ENCODE peak calls at places on chromosomes 11 and 22, in seven cellular contexts. One of them, this sample, is unnamed.

GRCh38 chr22:29060251-29060650 is 1.4 kb downstream of the C22orf31 start:
- ATAC-seq in upper lobe of right lung: no peak
- ATAC-seq in gastrocnemius medialis: no peak
- ATAC-seq in HepG2: peak; percentile 18
- ATAC-seq in activated naive CD8-positive, alpha-beta T cell treated with anti-CD3 and anti-CD28 coated beads, Interleukin-2, amount 10 ng/mL, durations not matched to agents 7 days and 5 days: no peak
- ATAC-seq in T-helper 17 cell: no peak
- ATAC-seq in right lobe of liver: no peak
- ATAC-seq in this sample: no peak

GRCh38 chr11:131615611-131616010 is 245.2 kb downstream of the NTM start:
- ATAC-seq in upper lobe of right lung: no peak
- ATAC-seq in gastrocnemius medialis: no peak
- ATAC-seq in HepG2: no peak
- ATAC-seq in activated naive CD8-positive, alpha-beta T cell treated with anti-CD3 and anti-CD28 coated beads, Interleukin-2, amount 10 ng/mL, durations not matched to agents 7 days and 5 days: no peak
- ATAC-seq in T-helper 17 cell: no peak
- ATAC-seq in right lobe of liver: no peak
- ATAC-seq in this sample: no peak

GRCh38 chr11:31096191-31096590 is 273.3 kb downstream of the DCDC1 start:
- ATAC-seq in upper lobe of right lung: no peak
- ATAC-seq in gastrocnemius medialis: no peak
- ATAC-seq in HepG2: no peak
- ATAC-seq in activated naive CD8-positive, alpha-beta T cell treated with anti-CD3 and anti-CD28 coated beads, Interleukin-2, amount 10 ng/mL, durations not matched to agents 7 days and 5 days: no peak
- ATAC-seq in T-helper 17 cell: no peak
- ATAC-seq in right lobe of liver: no peak
- ATAC-seq in this sample: no peak

GRCh38 chr11:8707541-8708270 is 25.1 kb downstream of the RPL27A start:
- ATAC-seq in upper lobe of right lung: no peak
- ATAC-seq in gastrocnemius medialis: peak; percentile 82
- ATAC-seq in HepG2: no peak
- ATAC-seq in activated naive CD8-positive, alpha-beta T cell treated with anti-CD3 and anti-CD28 coated beads, Interleukin-2, amount 10 ng/mL, durations not matched to agents 7 days and 5 days: no peak
- ATAC-seq in T-helper 17 cell: no peak
- ATAC-seq in right lobe of liver: no peak
- ATAC-seq in this sample: peak; percentile 12

GRCh38 chr11:18151581-18151980 is 19.2 kb downstream of the MRGPRX3 start:
- ATAC-seq in upper lobe of right lung: peak; percentile 71
- ATAC-seq in gastrocnemius medialis: no peak
- ATAC-seq in HepG2: no peak
- ATAC-seq in activated naive CD8-positive, alpha-beta T cell treated with anti-CD3 and anti-CD28 coated beads, Interleukin-2, amount 10 ng/mL, durations not matched to agents 7 days and 5 days: no peak
- ATAC-seq in T-helper 17 cell: no peak
- ATAC-seq in right lobe of liver: no peak
- ATAC-seq in this sample: no peak

GRCh38 chr11:110989734-110990133 is 255.8 kb upstream of the POU2AF2 start:
- ATAC-seq in upper lobe of right lung: peak; percentile 65
- ATAC-seq in gastrocnemius medialis: peak; percentile 95
- ATAC-seq in HepG2: no peak
- ATAC-seq in activated naive CD8-positive, alpha-beta T cell treated with anti-CD3 and anti-CD28 coated beads, Interleukin-2, amount 10 ng/mL, durations not matched to agents 7 days and 5 days: no peak
- ATAC-seq in T-helper 17 cell: no peak
- ATAC-seq in right lobe of liver: peak; percentile 91
- ATAC-seq in this sample: no peak

GRCh38 chr11:134532176-134532920 is 120.3 kb upstream of the B3GAT1 start:
- ATAC-seq in upper lobe of right lung: no peak
- ATAC-seq in gastrocnemius medialis: no peak
- ATAC-seq in HepG2: no peak
- ATAC-seq in activated naive CD8-positive, alpha-beta T cell treated with anti-CD3 and anti-CD28 coated beads, Interleukin-2, amount 10 ng/mL, durations not matched to agents 7 days and 5 days: no peak
- ATAC-seq in T-helper 17 cell: no peak
- ATAC-seq in right lobe of liver: no peak
- ATAC-seq in this sample: no peak

GRCh38 chr11:2666828-2667570 is 32.8 kb downstream of the KCNQ1OT1 start:
- ATAC-seq in upper lobe of right lung: no peak
- ATAC-seq in gastrocnemius medialis: no peak
- ATAC-seq in HepG2: no peak
- ATAC-seq in activated naive CD8-positive, alpha-beta T cell treated with anti-CD3 and anti-CD28 coated beads, Interleukin-2, amount 10 ng/mL, durations not matched to agents 7 days and 5 days: no peak
- ATAC-seq in T-helper 17 cell: no peak
- ATAC-seq in right lobe of liver: no peak
- ATAC-seq in this sample: no peak

GRCh38 chr22:18114976-18115652 is 4.5 kb downstream of the TUBA8 start:
- ATAC-seq in upper lobe of right lung: no peak
- ATAC-seq in gastrocnemius medialis: no peak
- ATAC-seq in HepG2: no peak
- ATAC-seq in activated naive CD8-positive, alpha-beta T cell treated with anti-CD3 and anti-CD28 coated beads, Interleukin-2, amount 10 ng/mL, durations not matched to agents 7 days and 5 days: no peak
- ATAC-seq in T-helper 17 cell: no peak
- ATAC-seq in right lobe of liver: no peak
- ATAC-seq in this sample: no peak

GRCh38 chr22:30132290-30132996 is 52.2 kb downstream of the HORMAD2 start:
- ATAC-seq in upper lobe of right lung: no peak
- ATAC-seq in gastrocnemius medialis: no peak
- ATAC-seq in HepG2: no peak
- ATAC-seq in activated naive CD8-positive, alpha-beta T cell treated with anti-CD3 and anti-CD28 coated beads, Interleukin-2, amount 10 ng/mL, durations not matched to agents 7 days and 5 days: no peak
- ATAC-seq in T-helper 17 cell: no peak
- ATAC-seq in right lobe of liver: no peak
- ATAC-seq in this sample: no peak

GRCh38 chr22:32781695-32782094 is 19.8 kb upstream of the TIMP3 start:
- ATAC-seq in upper lobe of right lung: no peak
- ATAC-seq in gastrocnemius medialis: no peak
- ATAC-seq in HepG2: no peak
- ATAC-seq in activated naive CD8-positive, alpha-beta T cell treated with anti-CD3 and anti-CD28 coated beads, Interleukin-2, amount 10 ng/mL, durations not matched to agents 7 days and 5 days: no peak
- ATAC-seq in T-helper 17 cell: no peak
- ATAC-seq in right lobe of liver: no peak
- ATAC-seq in this sample: no peak

GRCh38 chr11:132658004-132658403 is 874.3 kb downstream of the OPCML start:
- ATAC-seq in upper lobe of right lung: peak; percentile 97
- ATAC-seq in gastrocnemius medialis: no peak
- ATAC-seq in HepG2: no peak
- ATAC-seq in activated naive CD8-positive, alpha-beta T cell treated with anti-CD3 and anti-CD28 coated beads, Interleukin-2, amount 10 ng/mL, durations not matched to agents 7 days and 5 days: no peak
- ATAC-seq in T-helper 17 cell: no peak
- ATAC-seq in right lobe of liver: no peak
- ATAC-seq in this sample: no peak

GRCh38 chr22:45129703-45130524 is 33.8 kb upstream of the NUP50 start:
- ATAC-seq in upper lobe of right lung: no peak
- ATAC-seq in gastrocnemius medialis: no peak
- ATAC-seq in HepG2: no peak
- ATAC-seq in activated naive CD8-positive, alpha-beta T cell treated with anti-CD3 and anti-CD28 coated beads, Interleukin-2, amount 10 ng/mL, durations not matched to agents 7 days and 5 days: peak; percentile 77
- ATAC-seq in T-helper 17 cell: no peak
- ATAC-seq in right lobe of liver: no peak
- ATAC-seq in this sample: peak; percentile 81

GRCh38 chr11:128627666-128628342 is 40.4 kb upstream of the ETS1 start:
- ATAC-seq in upper lobe of right lung: no peak
- ATAC-seq in gastrocnemius medialis: no peak
- ATAC-seq in HepG2: no peak
- ATAC-seq in activated naive CD8-positive, alpha-beta T cell treated with anti-CD3 and anti-CD28 coated beads, Interleukin-2, amount 10 ng/mL, durations not matched to agents 7 days and 5 days: peak; percentile 34
- ATAC-seq in T-helper 17 cell: no peak
- ATAC-seq in right lobe of liver: no peak
- ATAC-seq in this sample: no peak

GRCh38 chr22:42379961-42380537 is 52.2 kb downstream of the NFAM1 start:
- ATAC-seq in upper lobe of right lung: no peak
- ATAC-seq in gastrocnemius medialis: no peak
- ATAC-seq in HepG2: no peak
- ATAC-seq in activated naive CD8-positive, alpha-beta T cell treated with anti-CD3 and anti-CD28 coated beads, Interleukin-2, amount 10 ng/mL, durations not matched to agents 7 days and 5 days: no peak
- ATAC-seq in T-helper 17 cell: no peak
- ATAC-seq in right lobe of liver: no peak
- ATAC-seq in this sample: no peak

GRCh38 chr11:90845126-90845525 is 622.3 kb upstream of the CHORDC1 start:
- ATAC-seq in upper lobe of right lung: no peak
- ATAC-seq in gastrocnemius medialis: no peak
- ATAC-seq in HepG2: no peak
- ATAC-seq in activated naive CD8-positive, alpha-beta T cell treated with anti-CD3 and anti-CD28 coated beads, Interleukin-2, amount 10 ng/mL, durations not matched to agents 7 days and 5 days: no peak
- ATAC-seq in T-helper 17 cell: no peak
- ATAC-seq in right lobe of liver: no peak
- ATAC-seq in this sample: no peak

GRCh38 chr11:117096140-117096972 is 1.9 kb downstream of the SIK3 start:
- ATAC-seq in upper lobe of right lung: no peak
- ATAC-seq in gastrocnemius medialis: no peak
- ATAC-seq in HepG2: peak; percentile 70
- ATAC-seq in activated naive CD8-positive, alpha-beta T cell treated with anti-CD3 and anti-CD28 coated beads, Interleukin-2, amount 10 ng/mL, durations not matched to agents 7 days and 5 days: peak; percentile 29
- ATAC-seq in T-helper 17 cell: peak; percentile 52
- ATAC-seq in right lobe of liver: peak; percentile 54
- ATAC-seq in this sample: no peak

GRCh38 chr11:61728066-61728939 is 24.1 kb upstream of the MYRF start:
- ATAC-seq in upper lobe of right lung: no peak
- ATAC-seq in gastrocnemius medialis: no peak
- ATAC-seq in HepG2: no peak
- ATAC-seq in activated naive CD8-positive, alpha-beta T cell treated with anti-CD3 and anti-CD28 coated beads, Interleukin-2, amount 10 ng/mL, durations not matched to agents 7 days and 5 days: no peak
- ATAC-seq in T-helper 17 cell: no peak
- ATAC-seq in right lobe of liver: no peak
- ATAC-seq in this sample: no peak

GRCh38 chr11:29063630-29064361 is 953.0 kb downstream of the KCNA4 start:
- ATAC-seq in upper lobe of right lung: no peak
- ATAC-seq in gastrocnemius medialis: no peak
- ATAC-seq in HepG2: no peak
- ATAC-seq in activated naive CD8-positive, alpha-beta T cell treated with anti-CD3 and anti-CD28 coated beads, Interleukin-2, amount 10 ng/mL, durations not matched to agents 7 days and 5 days: no peak
- ATAC-seq in T-helper 17 cell: no peak
- ATAC-seq in right lobe of liver: no peak
- ATAC-seq in this sample: no peak

GRCh38 chr11:32331792-32332191 is 103.5 kb downstream of the WT1 start:
- ATAC-seq in upper lobe of right lung: no peak
- ATAC-seq in gastrocnemius medialis: no peak
- ATAC-seq in HepG2: no peak
- ATAC-seq in activated naive CD8-positive, alpha-beta T cell treated with anti-CD3 and anti-CD28 coated beads, Interleukin-2, amount 10 ng/mL, durations not matched to agents 7 days and 5 days: no peak
- ATAC-seq in T-helper 17 cell: no peak
- ATAC-seq in right lobe of liver: no peak
- ATAC-seq in this sample: no peak

GRCh38 chr11:134398644-134399292 is 13.3 kb downstream of the B3GAT1 start:
- ATAC-seq in upper lobe of right lung: no peak
- ATAC-seq in gastrocnemius medialis: no peak
- ATAC-seq in HepG2: no peak
- ATAC-seq in activated naive CD8-positive, alpha-beta T cell treated with anti-CD3 and anti-CD28 coated beads, Interleukin-2, amount 10 ng/mL, durations not matched to agents 7 days and 5 days: no peak
- ATAC-seq in T-helper 17 cell: no peak
- ATAC-seq in right lobe of liver: no peak
- ATAC-seq in this sample: no peak

This sample was measured in esophagus mucosa.